ENCODE peak calls at places on chromosomes 5 and 9, in four cellular contexts. One of them, this sample, is unnamed.

GRCh38 chr5:86917117-86917579 is 299.4 kb downstream of the COX7C start:
- DNase-seq in SK-N-SH: no peak
- DNase-seq in spleen: no peak
- DNase-seq in heart right ventricle: peak; percentile 5
- DNase-seq in this sample: no peak

GRCh38 chr5:121968910-121969607 is 7.3 kb downstream of the SRFBP1 start:
- DNase-seq in SK-N-SH: no peak
- DNase-seq in spleen: no peak
- DNase-seq in heart right ventricle: no peak
- DNase-seq in this sample: no peak

GRCh38 chr5:56639491-56639890 is 175.9 kb upstream of the MAP3K1 start:
- DNase-seq in SK-N-SH: no peak
- DNase-seq in spleen: no peak
- DNase-seq in heart right ventricle: no peak
- DNase-seq in this sample: no peak

GRCh38 chr5:59491944-59492343 is 401.6 kb downstream of the PDE4D start:
- DNase-seq in SK-N-SH: no peak
- DNase-seq in spleen: no peak
- DNase-seq in heart right ventricle: no peak
- DNase-seq in this sample: no peak

GRCh38 chr5:179135006-179135405 is 74.8 kb downstream of the ZNF354C start:
- DNase-seq in SK-N-SH: no peak
- DNase-seq in spleen: peak; percentile 63
- DNase-seq in heart right ventricle: no peak
- DNase-seq in this sample: no peak

GRCh38 chr9:33151007-33151557 is 16.1 kb downstream of the B4GALT1 start:
- DNase-seq in SK-N-SH: no peak
- DNase-seq in spleen: no peak
- DNase-seq in heart right ventricle: peak; percentile 70
- DNase-seq in this sample: no peak

GRCh38 chr5:121691478-121691877 is 160.2 kb upstream of the FTMT start:
- DNase-seq in SK-N-SH: no peak
- DNase-seq in spleen: no peak
- DNase-seq in heart right ventricle: no peak
- DNase-seq in this sample: no peak

GRCh38 chr5:65986050-65986451 is 59.7 kb downstream of the ERBIN start:
- DNase-seq in SK-N-SH: no peak
- DNase-seq in spleen: no peak
- DNase-seq in heart right ventricle: no peak
- DNase-seq in this sample: no peak

GRCh38 chr5:42953061-42953460 is 87.1 kb downstream of the ANXA2R start:
- DNase-seq in SK-N-SH: no peak
- DNase-seq in spleen: no peak
- DNase-seq in heart right ventricle: no peak
- DNase-seq in this sample: no peak

GRCh38 chr5:5270161-5270560 is 130.0 kb downstream of the ADAMTS16 start:
- DNase-seq in SK-N-SH: no peak
- DNase-seq in spleen: peak; percentile 63
- DNase-seq in heart right ventricle: no peak
- DNase-seq in this sample: no peak

GRCh38 chr9:32584784-32585183 is 11.8 kb upstream of the NDUFB6 start:
- DNase-seq in SK-N-SH: no peak
- DNase-seq in spleen: no peak
- DNase-seq in heart right ventricle: no peak
- DNase-seq in this sample: no peak

GRCh38 chr5:154708845-154709244 is 46.3 kb upstream of the LARP1 start:
- DNase-seq in SK-N-SH: no peak
- DNase-seq in spleen: no peak
- DNase-seq in heart right ventricle: no peak
- DNase-seq in this sample: no peak

GRCh38 chr5:154713615-154714125 is 41.5 kb upstream of the LARP1 start:
- DNase-seq in SK-N-SH: no peak
- DNase-seq in spleen: no peak
- DNase-seq in heart right ventricle: no peak
- DNase-seq in this sample: no peak

GRCh38 chr5:154712518-154713437 is 42.4 kb upstream of the LARP1 start:
- DNase-seq in SK-N-SH: no peak
- DNase-seq in spleen: no peak
- DNase-seq in heart right ventricle: no peak
- DNase-seq in this sample: no peak

GRCh38 chr5:154709368-154710305 is 45.5 kb upstream of the LARP1 start:
- DNase-seq in SK-N-SH: no peak
- DNase-seq in spleen: no peak
- DNase-seq in heart right ventricle: no peak
- DNase-seq in this sample: no peak

DNA sequence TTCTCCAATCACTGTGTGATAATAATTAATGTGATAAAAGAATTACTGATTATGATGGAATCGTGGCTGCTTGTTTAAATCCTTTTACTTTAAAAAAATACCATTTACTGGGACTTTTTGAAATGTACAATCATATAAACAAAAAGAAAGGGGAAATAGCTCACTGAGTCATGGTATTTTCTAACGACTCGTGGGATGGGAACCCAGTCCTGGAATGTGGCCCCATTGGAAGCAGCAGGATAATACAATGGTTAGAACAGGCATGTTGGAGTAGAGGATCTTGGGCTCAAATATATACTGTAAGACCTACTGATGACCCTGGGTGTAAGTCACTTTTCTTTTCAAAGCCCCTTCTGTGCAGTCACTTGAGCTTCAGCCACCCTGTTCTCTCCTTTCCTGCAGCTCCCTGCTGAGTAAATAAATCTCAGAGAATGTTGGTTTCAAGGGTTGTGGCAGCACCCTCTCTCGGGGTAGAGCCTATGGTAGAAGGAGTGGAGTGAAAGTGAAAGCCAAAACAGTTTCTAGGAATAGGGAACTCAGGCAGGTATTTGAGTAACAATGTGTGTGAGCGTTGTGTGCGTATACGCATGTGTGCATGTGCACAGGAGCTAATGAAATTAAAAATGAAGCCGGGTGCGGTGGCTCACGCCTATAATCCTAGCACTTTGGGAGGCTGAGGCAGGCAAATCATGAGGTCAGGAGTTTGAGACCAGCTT is 40.7 kb upstream of the LARP1 start:
- DNase-seq in SK-N-SH: no peak
- DNase-seq in spleen: no peak
- DNase-seq in heart right ventricle: no peak
- DNase-seq in this sample: no peak
- H3K27ac ChIP-seq in SK-N-SH: no peak overlapping the region
- H3K27ac ChIP-seq in spleen: peak overlapping the region; percentile 85
- H3K27ac ChIP-seq in heart right ventricle: no peak overlapping the region
- H3K27ac ChIP-seq in this sample: no peak overlapping the region

GRCh38 chr5:39447059-39447458 is 22.3 kb upstream of the DAB2 start:
- DNase-seq in SK-N-SH: no peak
- DNase-seq in spleen: no peak
- DNase-seq in heart right ventricle: no peak
- DNase-seq in this sample: no peak
- H3K27ac ChIP-seq in SK-N-SH: peak overlapping the region; percentile 53
- H3K27ac ChIP-seq in spleen: no peak overlapping the region
- H3K27ac ChIP-seq in heart right ventricle: no peak overlapping the region
- H3K27ac ChIP-seq in this sample: no peak overlapping the region

DNA sequence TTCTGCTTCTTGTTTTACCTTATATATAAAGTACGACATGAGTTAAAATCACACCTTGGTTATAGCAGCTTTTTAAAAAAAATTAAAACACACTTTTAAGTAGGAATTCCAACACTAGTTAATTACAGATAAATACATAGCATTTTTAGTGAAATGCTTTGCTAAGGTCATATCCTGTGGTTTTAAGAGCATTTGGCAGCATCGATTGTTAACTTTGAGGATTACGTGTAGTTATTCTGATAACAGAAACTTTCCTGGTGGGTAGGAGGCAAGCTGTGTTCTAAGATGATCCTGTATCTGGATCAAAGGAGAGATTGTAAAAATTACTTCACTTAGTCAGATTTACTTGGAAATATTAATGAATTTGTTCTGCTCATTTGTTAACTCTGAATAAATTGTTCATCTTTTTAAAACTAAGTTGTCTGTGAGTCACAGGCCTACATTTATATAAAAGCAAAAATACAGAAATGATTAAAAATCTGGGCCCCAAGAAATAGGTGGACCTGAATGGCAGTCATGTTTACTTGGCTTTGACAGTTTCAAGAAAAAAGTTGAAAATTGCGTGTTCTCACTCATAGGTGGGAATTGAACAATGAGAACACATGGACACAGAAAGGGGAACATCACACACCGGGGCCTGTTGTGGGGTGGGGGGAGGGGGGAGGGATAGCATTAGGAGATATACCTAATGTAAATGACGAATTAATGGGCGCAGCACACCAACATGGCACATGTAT is 58.4 kb downstream of the TRIO start:
- DNase-seq in SK-N-SH: no peak
- DNase-seq in spleen: no peak
- DNase-seq in heart right ventricle: no peak
- DNase-seq in this sample: no peak
- H3K27ac ChIP-seq in SK-N-SH: peak overlapping the region; percentile 69
- H3K27ac ChIP-seq in spleen: peak overlapping the region; percentile 21
- H3K27ac ChIP-seq in heart right ventricle: no peak overlapping the region
- H3K27ac ChIP-seq in this sample: no peak overlapping the region

GRCh38 chr5:63127054-63127453 is 548.4 kb downstream of the LRRC70 start:
- DNase-seq in SK-N-SH: no peak
- DNase-seq in spleen: no peak
- DNase-seq in heart right ventricle: no peak
- DNase-seq in this sample: no peak

GRCh38 chr5:63128018-63128417 is 549.4 kb downstream of the LRRC70 start:
- DNase-seq in SK-N-SH: no peak
- DNase-seq in spleen: no peak
- DNase-seq in heart right ventricle: no peak
- DNase-seq in this sample: no peak

GRCh38 chr5:63121471-63121870 is 542.9 kb downstream of the LRRC70 start:
- DNase-seq in SK-N-SH: no peak
- DNase-seq in spleen: no peak
- DNase-seq in heart right ventricle: no peak
- DNase-seq in this sample: no peak

GRCh38 chr5:63125862-63126261 is 547.2 kb downstream of the LRRC70 start:
- DNase-seq in SK-N-SH: no peak
- DNase-seq in spleen: no peak
- DNase-seq in heart right ventricle: no peak
- DNase-seq in this sample: no peak

DNA sequence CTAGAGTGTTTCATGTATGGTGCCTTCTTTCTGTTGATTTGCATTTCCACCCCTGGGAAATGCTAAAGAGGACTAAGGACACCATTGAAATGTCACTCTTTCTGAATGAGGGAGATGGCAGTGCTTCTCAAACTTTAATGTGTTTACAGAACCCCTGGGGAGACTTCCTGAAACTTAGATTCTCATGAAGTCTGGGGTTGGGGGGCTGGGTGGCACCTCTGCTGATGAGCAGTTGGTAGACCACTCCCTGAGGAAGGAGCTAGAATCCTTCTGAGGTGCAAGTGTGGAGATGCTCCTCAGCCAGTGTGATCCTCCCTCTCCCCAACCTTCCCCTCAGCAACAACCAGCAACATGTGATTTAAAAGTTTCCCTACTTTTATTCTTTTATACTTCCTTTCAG is 546.8 kb downstream of the LRRC70 start:
- DNase-seq in SK-N-SH: no peak
- DNase-seq in spleen: no peak
- DNase-seq in heart right ventricle: no peak
- DNase-seq in this sample: no peak
- H3K27ac ChIP-seq in SK-N-SH: no peak overlapping the region
- H3K27ac ChIP-seq in spleen: no peak overlapping the region
- H3K27ac ChIP-seq in heart right ventricle: no peak overlapping the region
- H3K27ac ChIP-seq in this sample: no peak overlapping the region

DNA sequence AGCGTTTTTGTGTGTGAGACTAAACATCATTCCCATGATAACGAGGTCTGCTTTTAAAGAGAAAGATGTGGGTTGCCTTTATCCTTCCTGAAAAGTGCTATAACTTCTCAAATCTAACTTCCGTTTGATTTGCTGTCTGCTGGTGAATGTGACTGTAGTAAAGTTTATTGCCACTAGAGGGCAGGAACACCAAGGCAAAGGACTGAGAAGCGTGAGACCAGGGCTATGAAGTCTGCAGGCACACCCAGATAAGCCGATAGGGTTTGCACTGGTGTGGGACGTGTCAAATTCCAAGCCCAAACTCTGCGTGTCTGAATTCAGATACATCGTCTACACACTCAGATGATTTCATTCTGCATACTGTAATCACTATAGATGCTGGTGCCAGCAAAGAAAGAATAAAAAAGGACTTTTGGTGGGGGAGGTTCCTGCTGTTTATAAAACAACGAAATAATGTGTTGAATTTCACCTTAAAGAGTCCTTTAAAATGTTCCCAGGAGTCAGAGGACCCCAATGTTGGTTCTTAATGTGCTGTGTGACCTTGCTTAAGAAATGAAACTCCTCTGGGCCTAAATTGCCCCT is 87.2 kb downstream of the PTTG1 start:
- DNase-seq in SK-N-SH: peak; percentile 70
- DNase-seq in spleen: no peak
- DNase-seq in heart right ventricle: peak; percentile 63
- DNase-seq in this sample: peak; percentile 40
- H3K27ac ChIP-seq in SK-N-SH: no peak overlapping the region
- H3K27ac ChIP-seq in spleen: no peak overlapping the region
- H3K27ac ChIP-seq in heart right ventricle: no peak overlapping the region
- H3K27ac ChIP-seq in this sample: no peak overlapping the region

GRCh38 chr5:76672242-76672641 is 43.7 kb upstream of the F2R start:
- DNase-seq in SK-N-SH: no peak
- DNase-seq in spleen: no peak
- DNase-seq in heart right ventricle: no peak
- DNase-seq in this sample: no peak
- H3K27ac ChIP-seq in SK-N-SH: no peak overlapping the region
- H3K27ac ChIP-seq in spleen: peak overlapping the region; percentile 5
- H3K27ac ChIP-seq in heart right ventricle: no peak overlapping the region
- H3K27ac ChIP-seq in this sample: no peak overlapping the region

DNA sequence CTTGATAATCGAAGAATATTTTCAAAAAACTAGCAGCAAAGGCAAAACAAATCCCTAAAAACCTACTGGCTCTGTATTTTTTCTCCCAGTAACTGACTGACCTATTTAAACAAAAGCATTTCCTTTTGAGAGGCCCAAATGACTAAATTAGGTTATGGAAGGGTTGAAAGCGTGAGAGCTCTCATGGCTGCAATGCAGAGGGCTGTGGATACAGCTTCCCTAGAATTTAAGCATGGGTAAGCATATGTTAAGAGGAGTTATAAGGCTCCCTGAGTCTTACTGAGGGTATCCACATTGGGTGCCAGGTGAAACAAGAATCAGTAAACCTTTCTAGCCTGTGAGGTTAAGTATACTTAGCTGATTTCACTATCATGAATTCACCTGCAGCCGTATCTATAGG is 32.3 kb downstream of the SHISAL2B start:
- DNase-seq in SK-N-SH: no peak
- DNase-seq in spleen: no peak
- DNase-seq in heart right ventricle: no peak
- DNase-seq in this sample: no peak
- H3K27ac ChIP-seq in SK-N-SH: no peak overlapping the region
- H3K27ac ChIP-seq in spleen: no peak overlapping the region
- H3K27ac ChIP-seq in heart right ventricle: no peak overlapping the region
- H3K27ac ChIP-seq in this sample: no peak overlapping the region

This sample was measured in substantia nigra.